ENCODE peak calls at places on chromosomes 16 and 17, in four cellular contexts. T is brain microvascular endothelial cell, D is prostate gland, B is foreskin fibroblast. I is an unnamed sample.

GRCh38 chr17:66123163-66123562 is 68.8 kb downstream of the CEP112 start:
- DNase-seq in T (no peak), D (no peak), B (peak; percentile 3), I (peak; percentile 17)

GRCh38 chr17:55325405-55325804 is 60.6 kb downstream of the HLF start:
- DNase-seq in T (no peak), D (no peak), B (no peak), I (no peak)

GRCh38 chr17:1312261-1312870 is 32.9 kb downstream of the TRARG1 start:
- DNase-seq in T (no peak), D (no peak), B (no peak), I (no peak)

GRCh38 chr16:79980650-79981521 is 380.3 kb upstream of the MAF start:
- DNase-seq in T (no peak), D (no peak), B (no peak), I (no peak)

GRCh38 chr16:66960270-66960669 is 796 bp upstream of the CES3 start:
- DNase-seq in T (no peak), D (no peak), B (no peak), I (no peak)

GRCh38 chr16:48907906-48908634 is 298.1 kb upstream of the N4BP1 start:
- DNase-seq in T (no peak), D (no peak), B (no peak), I (no peak)

GRCh38 chr17:77882040-77882439 is 76.5 kb upstream of the TNRC6C start:
- DNase-seq in T (no peak), D (no peak), B (no peak), I (no peak)

GRCh38 chr16:6160871-6161270 is 1063.3 kb upstream of the EEF2KMT start:
- DNase-seq in T (no peak), D (no peak), B (no peak), I (no peak)

GRCh38 chr17:1362065-1362848 is 37.8 kb downstream of the YWHAE start:
- DNase-seq in T (no peak), D (no peak), B (no peak), I (peak; percentile 17)

GRCh38 chr16:10033561-10033960 is 148.7 kb downstream of the GRIN2A start:
- DNase-seq in T (no peak), D (no peak), B (no peak), I (no peak)

GRCh38 chr17:63120406-63120805 is 154.4 kb downstream of the TANC2 start:
- DNase-seq in T (peak; percentile 24), D (no peak), B (no peak), I (peak; percentile 39)

GRCh38 chr17:19940722-19941464 is 36.7 kb downstream of the AKAP10 start:
- DNase-seq in T (peak; percentile 22), D (peak; percentile 19), B (peak; percentile 21), I (peak; percentile 64)

GRCh38 chr17:7956208-7956965 is 24.4 kb downstream of the CNTROB start:
- DNase-seq in T (no peak), D (no peak), B (no peak), I (peak; percentile 87)

GRCh38 chr16:228151-228855 is 946 bp downstream of the LUC7L start:
- DNase-seq in T (peak; percentile 7), D (no peak), B (no peak), I (peak; percentile 8)

GRCh38 chr17:59693582-59693981 is 13.6 kb downstream of the PTRH2 start:
- DNase-seq in T (no peak), D (no peak), B (no peak), I (no peak)

GRCh38 chr17:65018612-65019290 is 37.8 kb downstream of the GNA13 start:
- DNase-seq in T (no peak), D (no peak), B (no peak), I (no peak)

GRCh38 chr16:59013930-59014329 is 279.8 kb upstream of the GOT2 start:
- DNase-seq in T (no peak), D (no peak), B (no peak), I (no peak)

GRCh38 chr16:86044881-86045600 is 146.1 kb downstream of the IRF8 start:
- DNase-seq in T (no peak), D (no peak), B (no peak), I (no peak)

GRCh38 chr17:68094481-68095078 is 59.0 kb downstream of the KPNA2 start:
- DNase-seq in T (no peak), D (no peak), B (no peak), I (no peak)

GRCh38 chr17:10162034-10162433 is 36.4 kb downstream of the GAS7 start:
- DNase-seq in T (no peak), D (no peak), B (no peak), I (no peak)

GRCh38 chr17:79788989-79789942 is 7.6 kb downstream of the CBX8 start:
- DNase-seq in T (no peak), D (no peak), B (no peak), I (no peak)

GRCh38 chr17:9658593-9659211 is 13.4 kb downstream of the USP43 start:
- DNase-seq in T (no peak), D (no peak), B (peak; percentile 40), I (no peak)

GRCh38 chr17:67376509-67376891 is 581 bp upstream of the PITPNC1 start:
- DNase-seq in T (peak; percentile 34), D (peak; percentile 24), B (no peak), I (no peak)

GRCh38 chr17:31525801-31526549 is 134.5 kb downstream of the RAB11FIP4 start:
- DNase-seq in T (no peak), D (no peak), B (no peak), I (no peak)

GRCh38 chr16:85238233-85238647 is 126.0 kb upstream of the CIBAR2 start:
- DNase-seq in T (peak; percentile 68), D (no peak), B (peak; percentile 86), I (peak; percentile 91)

GRCh38 chr16:80015566-80015965 is 415.0 kb upstream of the MAF start:
- DNase-seq in T (peak; percentile 21), D (no peak), B (no peak), I (no peak)

GRCh38 chr16:57167951-57168350 is 17.9 kb downstream of the PSME3IP1 start:
- DNase-seq in T (peak; percentile 57), D (peak; percentile 33), B (peak; percentile 61), I (peak; percentile 90)

GRCh38 chr16:84825896-84826557 is 6.2 kb downstream of the CRISPLD2 start:
- DNase-seq in T (no peak), D (no peak), B (peak; percentile 79), I (no peak)

GRCh38 chr17:56325561-56325960 is 172.3 kb downstream of the ANKFN1 start:
- DNase-seq in T (no peak), D (no peak), B (no peak), I (no peak)

GRCh38 chr16:4465977-4466779 is 8.2 kb downstream of the NMRAL1 start:
- DNase-seq in T (no peak), D (no peak), B (no peak), I (peak; percentile 13)

GRCh38 chr16:87792205-87792565 is 26.4 kb upstream of the KLHDC4 start:
- DNase-seq in T (no peak), D (no peak), B (no peak), I (no peak)

GRCh38 chr16:3580686-3581085 is 3.5 kb upstream of the NLRC3 start:
- DNase-seq in T (peak; percentile 25), D (no peak), B (peak; percentile 58), I (no peak)

DNA sequence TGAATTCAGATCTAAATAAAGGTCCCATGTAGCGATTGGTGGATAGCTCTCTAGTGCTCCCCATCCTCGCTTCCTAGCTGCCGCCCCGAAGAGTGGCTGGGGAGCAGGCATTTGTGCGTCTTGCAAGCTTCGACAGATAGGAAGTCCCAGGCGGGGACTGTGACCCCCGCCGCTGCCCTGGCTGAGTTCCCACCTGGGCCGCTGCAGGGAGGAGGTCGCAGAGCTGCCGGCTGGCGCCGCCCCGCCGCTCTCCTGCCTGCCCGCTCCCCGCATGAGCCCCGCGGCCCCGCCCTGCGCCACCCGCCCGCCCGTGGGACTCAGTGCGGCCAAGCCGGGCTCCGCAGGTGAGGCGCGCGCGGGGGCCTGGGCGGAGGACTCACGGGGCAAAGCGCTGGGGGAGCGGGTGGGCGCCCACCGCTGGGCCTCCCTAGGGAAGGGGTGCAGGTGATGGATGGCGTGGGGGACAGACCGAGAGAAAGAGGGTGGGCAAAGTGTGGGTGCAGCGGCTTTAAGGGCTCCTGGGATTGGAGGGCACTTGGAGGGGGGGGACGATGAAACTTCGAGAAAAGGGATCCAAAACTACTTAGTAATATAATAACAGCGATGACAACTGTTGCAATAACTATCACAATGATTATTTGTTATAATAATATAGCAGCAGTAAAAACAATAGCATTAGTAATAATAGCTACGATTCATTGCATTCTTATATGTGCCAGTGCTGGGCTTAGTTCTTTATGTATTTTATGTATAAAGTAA is at the start of gene OTOA:
- DNase-seq in T (no peak), D (no peak), B (no peak), I (no peak)
- H3K4me3 ChIP-seq in T (no peak within 1 kb of the TSS), D (peak within 1 kb of the TSS; percentile 17), B (no peak within 1 kb of the TSS), I (no peak within 1 kb of the TSS)

GRCh38 chr17:75617218-75617617 is 16.0 kb upstream of the SMIM5 start:
- DNase-seq in T (no peak), D (no peak), B (no peak), I (no peak)

GRCh38 chr17:75616521-75617122 is 16.6 kb upstream of the SMIM5 start:
- DNase-seq in T (no peak), D (no peak), B (no peak), I (no peak)

GRCh38 chr17:75614006-75614405 is 19.2 kb upstream of the SMIM5 start:
- DNase-seq in T (no peak), D (no peak), B (no peak), I (no peak)

GRCh38 chr17:75614556-75615270 is 18.5 kb upstream of the SMIM5 start:
- DNase-seq in T (no peak), D (no peak), B (no peak), I (no peak)

GRCh38 chr17:75615301-75615700 is 17.9 kb upstream of the SMIM5 start:
- DNase-seq in T (no peak), D (no peak), B (no peak), I (no peak)
- TF ChIP-seq CTCF in T (no peak), D (no peak), B (no peak), I (no peak)

DNA sequence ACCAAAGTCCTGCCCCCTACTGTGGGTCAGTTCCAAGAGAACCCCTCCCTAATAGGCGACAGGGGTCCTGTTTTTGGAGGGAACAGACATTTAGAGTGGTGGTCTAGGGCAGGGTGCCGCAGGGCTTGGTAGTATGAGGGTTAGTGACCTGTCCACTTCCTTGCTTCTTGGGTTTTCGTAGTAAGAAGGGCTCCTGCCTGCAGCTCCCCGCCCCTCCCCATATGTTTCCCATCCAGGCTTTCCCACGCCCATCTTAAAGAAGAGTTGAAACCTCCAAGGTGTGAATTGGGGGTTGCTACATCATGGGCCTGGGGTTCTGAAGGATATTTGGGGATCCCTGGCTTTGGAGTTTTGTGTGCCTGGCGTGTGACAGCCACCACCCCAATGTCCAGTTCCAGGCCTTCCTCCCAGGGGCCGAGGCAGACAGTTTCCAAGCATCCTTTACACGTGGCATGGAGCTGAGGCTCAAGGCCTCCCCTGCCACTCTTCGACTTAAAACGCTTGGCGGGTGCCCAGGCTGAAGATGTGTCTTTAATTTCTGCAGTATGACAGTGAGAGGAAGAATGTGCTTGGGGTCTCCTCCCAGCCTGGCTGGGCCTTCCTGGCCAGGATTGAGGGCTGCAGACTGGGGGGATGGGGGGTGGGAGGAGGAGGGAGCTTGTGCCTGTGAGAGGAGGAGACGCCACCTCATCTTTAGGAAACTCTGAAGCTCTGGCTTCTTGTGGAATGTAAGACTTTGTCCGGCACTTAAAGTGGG is 2.3 kb upstream of the COL1A1 start:
- DNase-seq in T (peak; percentile 75), D (no peak), B (peak; percentile 99), I (peak; percentile 71)
- H3K4me3 ChIP-seq in T (no peak overlapping the region), D (no peak overlapping the region), B (peak overlapping the region; percentile 30), I (no peak overlapping the region)

GRCh38 chr16:13835935-13836334 is 84.0 kb upstream of the ERCC4 start:
- DNase-seq in T (no peak), D (no peak), B (no peak), I (no peak)

GRCh38 chr16:13845232-13845631 is 74.7 kb upstream of the ERCC4 start:
- DNase-seq in T (no peak), D (no peak), B (no peak), I (no peak)

GRCh38 chr16:13835357-13835756 is 84.6 kb upstream of the ERCC4 start:
- DNase-seq in T (no peak), D (no peak), B (no peak), I (no peak)

GRCh38 chr16:13839577-13839976 is 80.4 kb upstream of the ERCC4 start:
- DNase-seq in T (no peak), D (no peak), B (no peak), I (no peak)
- TF ChIP-seq CTCF in T (no peak), D (no peak), B (no peak), I (no peak)